ENCODE peak calls at places on chromosomes 12 and 14, in six cellular contexts. L, R, E, W, A and Q are unnamed samples.

GRCh38 chr14:77848031-77848430 is 48.1 kb downstream of the ADCK1 start:
- DNase-seq in W (no peak), L (no peak), R (no peak), E (no peak), A (no peak), Q (no peak)

GRCh38 chr12:64457036-64457435 is 5.1 kb downstream of the TBK1 start:
- DNase-seq in R (no peak), E (no peak), A (no peak), L (no peak), W (no peak), Q (no peak)

GRCh38 chr14:68710776-68711175 is 82.1 kb downstream of the ZFP36L1 start:
- DNase-seq in E (no peak), W (no peak), L (no peak), R (no peak), A (no peak), Q (no peak)

GRCh38 chr12:14743061-14743460 is 46.7 kb upstream of the GUCY2C start:
- DNase-seq in R (no peak), W (no peak), L (no peak), A (no peak), E (no peak), Q (no peak)

GRCh38 chr14:23362200-23362599 is 2.8 kb downstream of the EFS start:
- DNase-seq in L (no peak), E (no peak), R (no peak), A (no peak), W (no peak), Q (no peak)

GRCh38 chr14:92747701-92748258 is 647 bp downstream of the LGMN start:
- DNase-seq in A (no peak), L (no peak), R (no peak), E (no peak), W (peak), Q (no peak)

GRCh38 chr14:100681111-100681510 is 45.6 kb upstream of the DLK1 start:
- DNase-seq in L (no peak), W (no peak), E (no peak), R (no peak), A (no peak), Q (no peak)

GRCh38 chr12:65707051-65707450 is 117.2 kb upstream of the HMGA2 start:
- DNase-seq in A (no peak), R (no peak), L (no peak), W (no peak), E (no peak), Q (no peak)

GRCh38 chr14:103408491-103409155 is 23.4 kb downstream of the MARK3 start:
- DNase-seq in E (no peak), A (no peak), R (no peak), L (no peak), W (no peak), Q (no peak)

GRCh38 chr12:122749569-122750332 is 2.9 kb upstream of the DENR start:
- DNase-seq in E (no peak), A (no peak), W (peak), L (no peak), R (no peak), Q (no peak)

GRCh38 chr12:50986961-50987737 is 34.8 kb downstream of the HIGD1C start:
- DNase-seq in W (peak), A (no peak), R (peak), E (peak), L (no peak), Q (peak)

GRCh38 chr14:81366259-81366658 is 33.9 kb downstream of the STON2 start:
- DNase-seq in W (no peak), L (no peak), A (no peak), E (no peak), R (peak), Q (no peak)

GRCh38 chr14:35352274-35353233 is 52.0 kb downstream of the NFKBIA start:
- DNase-seq in W (no peak), A (no peak), L (no peak), R (no peak), E (no peak), Q (no peak)

GRCh38 chr12:105359840-105360239 is 29.3 kb downstream of the C12orf75 start:
- DNase-seq in L (no peak), E (no peak), R (no peak), A (no peak), W (no peak), Q (no peak)

GRCh38 chr14:22692194-22692593 is 48.0 kb upstream of the OR6J1 start:
- DNase-seq in A (no peak), L (no peak), W (no peak), R (no peak), E (no peak), Q (no peak)

GRCh38 chr14:94164685-94165431 is 9.3 kb upstream of the PPP4R4 start:
- DNase-seq in E (no peak), W (no peak), A (no peak), L (no peak), R (peak), Q (no peak)

GRCh38 chr12:6554168-6554989 is 1.5 kb downstream of the IFFO1 start:
- DNase-seq in A (no peak), W (peak), L (peak), E (peak), R (peak), Q (no peak)

GRCh38 chr14:45610303-45610702 is 357.3 kb upstream of the MIS18BP1 start:
- DNase-seq in A (no peak), R (no peak), L (no peak), W (no peak), E (no peak), Q (no peak)

GRCh38 chr12:48979602-48980388 is 1.7 kb downstream of the WNT1 start:
- DNase-seq in W (no peak), A (no peak), E (no peak), L (peak), R (no peak), Q (no peak)

GRCh38 chr12:132414634-132415340 is 75.2 kb upstream of the FBRSL1 start:
- DNase-seq in E (peak), R (peak), L (peak), W (peak), A (no peak), Q (peak)

GRCh38 chr12:24175949-24176348 is 226.5 kb upstream of the SOX5 start:
- DNase-seq in E (no peak), W (no peak), A (no peak), R (no peak), L (no peak), Q (no peak)

GRCh38 chr12:25126086-25126485 is 68.9 kb downstream of the DNAI7 start:
- DNase-seq in W (no peak), L (no peak), E (no peak), A (no peak), R (no peak), Q (no peak)

GRCh38 chr14:83827383-83827782 is 1702.6 kb upstream of the FLRT2 start:
- DNase-seq in A (no peak), L (no peak), E (no peak), R (no peak), W (no peak), Q (no peak)

GRCh38 chr12:124786065-124786964 is 77.3 kb downstream of the SCARB1 start:
- DNase-seq in E (no peak), W (peak), R (peak), L (no peak), A (no peak), Q (no peak)

GRCh38 chr14:21965042-21965441 is 291.4 kb upstream of the OR4E1 start:
- DNase-seq in A (no peak), W (no peak), E (peak), L (peak), R (no peak), Q (peak)